ENCODE peak calls at places on chromosomes 12 and 14, in ten cellular contexts. One of them, this sample, is unnamed.
A peak's percentile ranks its signal among the peaks of the same experiment; 100 is the strongest.

GRCh38 chr14:99200654-99201005 is 71.4 kb downstream of the BCL11B start:
- DNase-seq in cardiac muscle cell: no peak
- DNase-seq in AG09309: no peak
- DNase-seq in suprapubic skin: no peak
- DNase-seq in neural progenitor cell: no peak
- DNase-seq in thoracic aorta: no peak
- DNase-seq in brain microvascular endothelial cell: no peak
- DNase-seq in PC-9: no peak
- DNase-seq in cardiac fibroblast: no peak
- DNase-seq in prostate gland: no peak
- DNase-seq in this sample: no peak

GRCh38 chr12:27969011-27969900 is 3.3 kb downstream of the PTHLH start:
- DNase-seq in cardiac muscle cell: peak; percentile 55
- DNase-seq in AG09309: no peak
- DNase-seq in suprapubic skin: peak; percentile 58
- DNase-seq in neural progenitor cell: peak; percentile 54
- DNase-seq in thoracic aorta: no peak
- DNase-seq in brain microvascular endothelial cell: no peak
- DNase-seq in PC-9: peak; percentile 29
- DNase-seq in cardiac fibroblast: peak; percentile 29
- DNase-seq in prostate gland: no peak
- DNase-seq in this sample: no peak

GRCh38 chr14:92922883-92923743 is at the start of gene CHGA:
- DNase-seq in cardiac muscle cell: peak; percentile 91
- DNase-seq in AG09309: no peak
- DNase-seq in suprapubic skin: no peak
- DNase-seq in neural progenitor cell: peak; percentile 92
- DNase-seq in thoracic aorta: no peak
- DNase-seq in brain microvascular endothelial cell: peak; percentile 10
- DNase-seq in PC-9: peak; percentile 17
- DNase-seq in cardiac fibroblast: peak; percentile 54
- DNase-seq in prostate gland: no peak
- DNase-seq in this sample: no peak

GRCh38 chr14:66247662-66248061 is 238.5 kb upstream of the CCDC196 start:
- DNase-seq in cardiac muscle cell: no peak
- DNase-seq in AG09309: no peak
- DNase-seq in suprapubic skin: no peak
- DNase-seq in neural progenitor cell: no peak
- DNase-seq in thoracic aorta: no peak
- DNase-seq in brain microvascular endothelial cell: no peak
- DNase-seq in PC-9: no peak
- DNase-seq in cardiac fibroblast: no peak
- DNase-seq in prostate gland: no peak
- DNase-seq in this sample: no peak

GRCh38 chr12:119148049-119148448 is 30.7 kb upstream of the HSPB8 start:
- DNase-seq in cardiac muscle cell: no peak
- DNase-seq in AG09309: no peak
- DNase-seq in suprapubic skin: no peak
- DNase-seq in neural progenitor cell: no peak
- DNase-seq in thoracic aorta: no peak
- DNase-seq in brain microvascular endothelial cell: no peak
- DNase-seq in PC-9: no peak
- DNase-seq in cardiac fibroblast: no peak
- DNase-seq in prostate gland: no peak
- DNase-seq in this sample: no peak

GRCh38 chr12:81147286-81147919 is 69.5 kb downstream of the ACSS3 start:
- DNase-seq in cardiac muscle cell: no peak
- DNase-seq in AG09309: no peak
- DNase-seq in suprapubic skin: no peak
- DNase-seq in neural progenitor cell: no peak
- DNase-seq in thoracic aorta: no peak
- DNase-seq in brain microvascular endothelial cell: no peak
- DNase-seq in PC-9: no peak
- DNase-seq in cardiac fibroblast: no peak
- DNase-seq in prostate gland: no peak
- DNase-seq in this sample: no peak

GRCh38 chr14:105859717-105860614 is 333.6 kb downstream of the TMEM121 start:
- DNase-seq in cardiac muscle cell: no peak
- DNase-seq in AG09309: no peak
- DNase-seq in suprapubic skin: peak; percentile 49
- DNase-seq in neural progenitor cell: no peak
- DNase-seq in thoracic aorta: no peak
- DNase-seq in brain microvascular endothelial cell: no peak
- DNase-seq in PC-9: no peak
- DNase-seq in cardiac fibroblast: no peak
- DNase-seq in prostate gland: no peak
- DNase-seq in this sample: no peak

GRCh38 chr14:69481815-69482568 is 2.5 kb upstream of the PLEKHD1 start:
- DNase-seq in cardiac muscle cell: no peak
- DNase-seq in AG09309: no peak
- DNase-seq in suprapubic skin: no peak
- DNase-seq in neural progenitor cell: no peak
- DNase-seq in thoracic aorta: no peak
- DNase-seq in brain microvascular endothelial cell: no peak
- DNase-seq in PC-9: no peak
- DNase-seq in cardiac fibroblast: no peak
- DNase-seq in prostate gland: no peak
- DNase-seq in this sample: no peak

GRCh38 chr14:100547633-100548294 is 39.5 kb downstream of the BEGAIN start:
- DNase-seq in cardiac muscle cell: no peak
- DNase-seq in AG09309: no peak
- DNase-seq in suprapubic skin: peak; percentile 82
- DNase-seq in neural progenitor cell: no peak
- DNase-seq in thoracic aorta: no peak
- DNase-seq in brain microvascular endothelial cell: peak; percentile 3
- DNase-seq in PC-9: peak; percentile 8
- DNase-seq in cardiac fibroblast: peak; percentile 70
- DNase-seq in prostate gland: peak; percentile 77
- DNase-seq in this sample: no peak

GRCh38 chr12:81043979-81044740 is 33.7 kb upstream of the ACSS3 start:
- DNase-seq in cardiac muscle cell: no peak
- DNase-seq in AG09309: no peak
- DNase-seq in suprapubic skin: no peak
- DNase-seq in neural progenitor cell: no peak
- DNase-seq in thoracic aorta: no peak
- DNase-seq in brain microvascular endothelial cell: no peak
- DNase-seq in PC-9: no peak
- DNase-seq in cardiac fibroblast: no peak
- DNase-seq in prostate gland: no peak
- DNase-seq in this sample: no peak

DNA sequence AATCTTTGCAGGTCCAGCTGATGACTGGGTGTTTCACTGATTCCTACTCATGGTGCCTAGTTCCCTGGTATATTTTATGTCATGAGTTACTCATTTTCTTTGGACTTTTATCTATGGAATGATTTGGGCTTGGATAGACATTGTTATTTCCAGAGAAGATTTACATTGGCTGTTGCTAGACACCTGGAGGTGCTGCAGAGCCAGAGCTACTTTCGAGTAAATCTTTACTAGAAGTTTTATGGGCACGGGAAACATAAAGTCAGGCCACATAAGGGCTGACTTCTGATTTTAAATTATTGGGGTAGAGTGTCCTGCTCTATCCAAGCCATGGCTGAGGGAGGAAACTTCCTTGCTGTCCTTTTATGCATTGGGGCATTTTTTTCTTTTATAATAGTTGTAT is 175.9 kb upstream of the ABCD2 start:
- DNase-seq in cardiac muscle cell: no peak
- DNase-seq in AG09309: no peak
- DNase-seq in suprapubic skin: no peak
- DNase-seq in neural progenitor cell: no peak
- DNase-seq in thoracic aorta: no peak
- DNase-seq in brain microvascular endothelial cell: no peak
- DNase-seq in PC-9: no peak
- DNase-seq in cardiac fibroblast: no peak
- DNase-seq in prostate gland: no peak
- DNase-seq in this sample: no peak
- TF ChIP-seq CTCF in cardiac muscle cell: no peak
- TF ChIP-seq CTCF in AG09309: no peak
- TF ChIP-seq CTCF in suprapubic skin: no peak
- TF ChIP-seq CTCF in neural progenitor cell: no peak
- TF ChIP-seq CTCF in thoracic aorta: no peak
- TF ChIP-seq CTCF in brain microvascular endothelial cell: no peak
- TF ChIP-seq CTCF in PC-9: no peak
- TF ChIP-seq CTCF in cardiac fibroblast: no peak
- TF ChIP-seq CTCF in prostate gland: no peak
- TF ChIP-seq CTCF in this sample: no peak

GRCh38 chr12:94625531-94625930 is 24.8 kb downstream of the TMCC3 start:
- DNase-seq in cardiac muscle cell: no peak
- DNase-seq in AG09309: no peak
- DNase-seq in suprapubic skin: no peak
- DNase-seq in neural progenitor cell: no peak
- DNase-seq in thoracic aorta: no peak
- DNase-seq in brain microvascular endothelial cell: no peak
- DNase-seq in PC-9: no peak
- DNase-seq in cardiac fibroblast: no peak
- DNase-seq in prostate gland: no peak
- DNase-seq in this sample: no peak

GRCh38 chr12:94621662-94622359 is 28.5 kb downstream of the TMCC3 start:
- DNase-seq in cardiac muscle cell: no peak
- DNase-seq in AG09309: no peak
- DNase-seq in suprapubic skin: no peak
- DNase-seq in neural progenitor cell: no peak
- DNase-seq in thoracic aorta: no peak
- DNase-seq in brain microvascular endothelial cell: peak; percentile 79
- DNase-seq in PC-9: peak; percentile 42
- DNase-seq in cardiac fibroblast: peak; percentile 19
- DNase-seq in prostate gland: no peak
- DNase-seq in this sample: no peak

GRCh38 chr12:94620611-94621010 is 29.7 kb downstream of the TMCC3 start:
- DNase-seq in cardiac muscle cell: no peak
- DNase-seq in AG09309: no peak
- DNase-seq in suprapubic skin: no peak
- DNase-seq in neural progenitor cell: no peak
- DNase-seq in thoracic aorta: no peak
- DNase-seq in brain microvascular endothelial cell: no peak
- DNase-seq in PC-9: no peak
- DNase-seq in cardiac fibroblast: no peak
- DNase-seq in prostate gland: no peak
- DNase-seq in this sample: no peak

GRCh38 chr12:94623161-94623920 is 27.0 kb downstream of the TMCC3 start:
- DNase-seq in cardiac muscle cell: no peak
- DNase-seq in AG09309: no peak
- DNase-seq in suprapubic skin: no peak
- DNase-seq in neural progenitor cell: no peak
- DNase-seq in thoracic aorta: no peak
- DNase-seq in brain microvascular endothelial cell: no peak
- DNase-seq in PC-9: no peak
- DNase-seq in cardiac fibroblast: no peak
- DNase-seq in prostate gland: no peak
- DNase-seq in this sample: no peak

GRCh38 chr12:94622475-94622874 is 27.9 kb downstream of the TMCC3 start:
- DNase-seq in cardiac muscle cell: no peak
- DNase-seq in AG09309: no peak
- DNase-seq in suprapubic skin: no peak
- DNase-seq in neural progenitor cell: no peak
- DNase-seq in thoracic aorta: no peak
- DNase-seq in brain microvascular endothelial cell: peak; percentile 39
- DNase-seq in PC-9: no peak
- DNase-seq in cardiac fibroblast: peak; percentile 55
- DNase-seq in prostate gland: no peak
- DNase-seq in this sample: no peak
- H3K4me3 ChIP-seq in cardiac muscle cell: no peak overlapping the region
- H3K4me3 ChIP-seq in AG09309: no peak overlapping the region
- H3K4me3 ChIP-seq in suprapubic skin: no peak overlapping the region
- H3K4me3 ChIP-seq in neural progenitor cell: no peak overlapping the region
- H3K4me3 ChIP-seq in thoracic aorta: peak overlapping the region; percentile 60
- H3K4me3 ChIP-seq in brain microvascular endothelial cell: no peak overlapping the region
- H3K4me3 ChIP-seq in PC-9: peak overlapping the region; percentile 51
- H3K4me3 ChIP-seq in cardiac fibroblast: no peak overlapping the region
- H3K4me3 ChIP-seq in prostate gland: no peak overlapping the region
- H3K4me3 ChIP-seq in this sample: no peak overlapping the region

GRCh38 chr14:91417134-91417982 is at the start of gene CCDC88C:
- DNase-seq in cardiac muscle cell: peak; percentile 61
- DNase-seq in AG09309: no peak
- DNase-seq in suprapubic skin: peak; percentile 74
- DNase-seq in neural progenitor cell: peak; percentile 93
- DNase-seq in thoracic aorta: no peak
- DNase-seq in brain microvascular endothelial cell: no peak
- DNase-seq in PC-9: peak; percentile 55
- DNase-seq in cardiac fibroblast: no peak
- DNase-seq in prostate gland: peak; percentile 66
- DNase-seq in this sample: no peak
- TF ChIP-seq CTCF in cardiac muscle cell: no peak
- TF ChIP-seq CTCF in AG09309: no peak
- TF ChIP-seq CTCF in suprapubic skin: no peak
- TF ChIP-seq CTCF in neural progenitor cell: no peak
- TF ChIP-seq CTCF in thoracic aorta: no peak
- TF ChIP-seq CTCF in brain microvascular endothelial cell: no peak
- TF ChIP-seq CTCF in PC-9: no peak
- TF ChIP-seq CTCF in cardiac fibroblast: no peak
- TF ChIP-seq CTCF in prostate gland: peak; percentile 52
- TF ChIP-seq CTCF in this sample: no peak

GRCh38 chr12:105476616-105477015 is 146.1 kb downstream of the C12orf75 start:
- DNase-seq in cardiac muscle cell: no peak
- DNase-seq in AG09309: no peak
- DNase-seq in suprapubic skin: no peak
- DNase-seq in neural progenitor cell: no peak
- DNase-seq in thoracic aorta: no peak
- DNase-seq in brain microvascular endothelial cell: no peak
- DNase-seq in PC-9: no peak
- DNase-seq in cardiac fibroblast: no peak
- DNase-seq in prostate gland: no peak
- DNase-seq in this sample: no peak
- H3K4me3 ChIP-seq in cardiac muscle cell: no peak overlapping the region
- H3K4me3 ChIP-seq in AG09309: no peak overlapping the region
- H3K4me3 ChIP-seq in suprapubic skin: no peak overlapping the region
- H3K4me3 ChIP-seq in neural progenitor cell: no peak overlapping the region
- H3K4me3 ChIP-seq in thoracic aorta: no peak overlapping the region
- H3K4me3 ChIP-seq in brain microvascular endothelial cell: no peak overlapping the region
- H3K4me3 ChIP-seq in PC-9: no peak overlapping the region
- H3K4me3 ChIP-seq in cardiac fibroblast: no peak overlapping the region
- H3K4me3 ChIP-seq in prostate gland: no peak overlapping the region
- H3K4me3 ChIP-seq in this sample: no peak overlapping the region

GRCh38 chr14:70707138-70708038 is 65.7 kb downstream of the TTC9 start:
- DNase-seq in cardiac muscle cell: no peak
- DNase-seq in AG09309: peak; percentile 23
- DNase-seq in suprapubic skin: no peak
- DNase-seq in neural progenitor cell: no peak
- DNase-seq in thoracic aorta: no peak
- DNase-seq in brain microvascular endothelial cell: peak; percentile 72
- DNase-seq in PC-9: peak; percentile 81
- DNase-seq in cardiac fibroblast: peak; percentile 6
- DNase-seq in prostate gland: no peak
- DNase-seq in this sample: no peak
- TF ChIP-seq CTCF in cardiac muscle cell: no peak
- TF ChIP-seq CTCF in AG09309: no peak
- TF ChIP-seq CTCF in suprapubic skin: no peak
- TF ChIP-seq CTCF in neural progenitor cell: no peak
- TF ChIP-seq CTCF in thoracic aorta: no peak
- TF ChIP-seq CTCF in brain microvascular endothelial cell: no peak
- TF ChIP-seq CTCF in PC-9: no peak
- TF ChIP-seq CTCF in cardiac fibroblast: no peak
- TF ChIP-seq CTCF in prostate gland: no peak
- TF ChIP-seq CTCF in this sample: no peak

This sample was measured in AG04449.